ENCODE peak calls at places on chromosomes 16 and 17, in six cellular contexts. O is HL-60, R is heart right ventricle, N is hepatocyte, B is lower lobe of right lung, A is small intestine. C is an unnamed sample.

GRCh38 chr17:8791910-8792270 is 7.3 kb downstream of the MFSD6L start:
- DNase-seq in O (no peak), R (no peak), A (no peak), B (no peak), N (no peak), C (no peak)

GRCh38 chr17:64281962-64282752 is 19.1 kb upstream of the TEX2 start:
- DNase-seq in R (peak), N (peak), B (peak), O (peak), A (peak), C (peak)

GRCh38 chr17:47232465-47232864 is 21.2 kb upstream of the ITGB3 start:
- DNase-seq in B (no peak), R (no peak), A (no peak), O (no peak), N (no peak), C (no peak)

GRCh38 chr17:19876524-19877161 is 8.9 kb upstream of the ULK2 start:
- DNase-seq in B (peak), O (no peak), A (no peak), N (no peak), R (peak), C (peak)

GRCh38 chr17:64505320-64506200 is 529 bp downstream of the DDX5 start:
- DNase-seq in O (peak), N (peak), A (peak), R (peak), B (peak), C (peak)

GRCh38 chr17:57256708-57257112 is 387 bp downstream of the MSI2 start:
- DNase-seq in O (no peak), B (peak), N (peak), A (peak), R (no peak), C (no peak)

GRCh38 chr17:78653382-78653781 is 76.2 kb upstream of the DNAH17 start:
- DNase-seq in N (no peak), O (no peak), A (no peak), B (no peak), R (no peak), C (no peak)

GRCh38 chr17:65155622-65156021 is 18.5 kb downstream of the RGS9 start:
- DNase-seq in A (no peak), O (no peak), B (no peak), N (no peak), R (no peak), C (no peak)

GRCh38 chr17:27807567-27808470 is 7.5 kb upstream of the NOS2 start:
- DNase-seq in B (no peak), O (no peak), N (peak), A (peak), R (no peak), C (no peak)

GRCh38 chr16:86874141-86874540 is 295.8 kb downstream of the FOXL1 start:
- DNase-seq in N (peak), R (no peak), A (peak), B (no peak), O (no peak), C (no peak)

GRCh38 chr17:15106540-15106939 is 158.6 kb downstream of the PMP22 start:
- DNase-seq in B (no peak), O (no peak), A (no peak), N (peak), R (no peak), C (no peak)

GRCh38 chr16:66801320-66802105 is at the start of gene TERB1:
- DNase-seq in N (no peak), O (no peak), B (no peak), R (no peak), A (no peak), C (no peak)

GRCh38 chr16:50627419-50627818 is 53.7 kb downstream of the SNX20 start:
- DNase-seq in A (peak), R (peak), O (no peak), B (no peak), N (peak), C (no peak)

GRCh38 chr17:63082273-63082861 is 116.3 kb downstream of the TANC2 start:
- DNase-seq in B (no peak), O (no peak), R (no peak), A (peak), N (peak), C (no peak)

GRCh38 chr17:1294157-1294717 is 14.8 kb downstream of the TRARG1 start:
- DNase-seq in R (no peak), A (peak), B (no peak), O (no peak), N (no peak), C (no peak)

GRCh38 chr17:57553991-57554825 is 190.9 kb downstream of the CCDC182 start:
- DNase-seq in R (no peak), B (peak), A (no peak), N (peak), O (no peak), C (no peak)

GRCh38 chr16:68287276-68288251 is 23.2 kb downstream of the SLC7A6OS start:
- DNase-seq in O (no peak), N (no peak), R (peak), A (no peak), B (no peak), C (no peak)

GRCh38 chr17:42980274-42980765 is at the start of gene RUNDC1:
- DNase-seq in N (peak), A (peak), O (peak), B (peak), R (peak), C (peak)

GRCh38 chr17:4175921-4176802 is 33.2 kb downstream of the CYB5D2 start:
- DNase-seq in R (no peak), B (no peak), O (no peak), N (no peak), A (peak), C (no peak)

GRCh38 chr16:70694517-70695218 is 8.8 kb upstream of the MTSS2 start:
- DNase-seq in O (no peak), R (peak), A (no peak), B (no peak), N (no peak), C (no peak)

GRCh38 chr17:81566461-81567126 is 14.4 kb upstream of the FAAP100 start:
- DNase-seq in B (no peak), A (peak), O (no peak), R (peak), N (peak), C (peak)

GRCh38 chr17:60750645-60751044 is 73.0 kb downstream of the BCAS3 start:
- DNase-seq in B (no peak), R (no peak), A (no peak), O (no peak), N (no peak), C (no peak)

GRCh38 chr16:4561565-4561964 is 5.4 kb downstream of the C16orf96 start:
- DNase-seq in A (no peak), R (no peak), O (no peak), B (no peak), N (no peak), C (no peak)

GRCh38 chr17:81429353-81429774 is 34.1 kb downstream of the BAHCC1 start:
- DNase-seq in N (peak), O (no peak), A (peak), R (peak), B (peak), C (peak)

GRCh38 chr17:67637901-67638641 is 79.7 kb upstream of the NOL11 start:
- DNase-seq in B (peak), N (no peak), O (no peak), R (no peak), A (peak), C (no peak)

GRCh38 chr16:24668481-24669001 is 60.9 kb upstream of the TNRC6A start:
- DNase-seq in N (no peak), R (no peak), B (no peak), A (no peak), O (no peak), C (no peak)

GRCh38 chr17:78401891-78402290 is 23.4 kb downstream of the PGS1 start:
- DNase-seq in O (no peak), N (no peak), A (no peak), B (no peak), R (peak), C (no peak)

GRCh38 chr16:78563905-78564304 is 464.5 kb downstream of the WWOX start:
- DNase-seq in O (no peak), B (no peak), A (no peak), N (no peak), R (peak), C (no peak)

GRCh38 chr17:21161498-21162393 is 35.0 kb downstream of the DHRS7B start:
- DNase-seq in N (no peak), R (no peak), B (no peak), O (no peak), A (no peak), C (no peak)

GRCh38 chr17:21164226-21165019 is 37.7 kb downstream of the DHRS7B start:
- DNase-seq in O (no peak), N (no peak), A (no peak), R (no peak), B (no peak), C (no peak)

GRCh38 chr17:21163101-21163500 is 36.3 kb downstream of the DHRS7B start:
- DNase-seq in O (no peak), R (no peak), A (no peak), B (no peak), N (no peak), C (no peak)

GRCh38 chr17:21160401-21160800 is 33.6 kb downstream of the DHRS7B start:
- DNase-seq in R (no peak), O (no peak), B (no peak), A (no peak), N (no peak), C (no peak)

GRCh38 chr17:21162394-21162775 is 35.6 kb downstream of the DHRS7B start:
- DNase-seq in A (no peak), N (no peak), R (no peak), O (no peak), B (no peak), C (no peak)
- H3K4me3 ChIP-seq in A (no peak), N (no peak), R (no peak), O (no peak), B (no peak), C (no peak)

GRCh38 chr17:39097159-39097519 is 54.3 kb downstream of the PLXDC1 start:
- DNase-seq in B (no peak), N (no peak), O (no peak), A (no peak), R (no peak), C (no peak)

GRCh38 chr17:39095309-39095686 is 56.1 kb downstream of the PLXDC1 start:
- DNase-seq in N (no peak), O (no peak), A (no peak), R (no peak), B (no peak), C (no peak)

GRCh38 chr17:39094607-39095308 is 56.7 kb downstream of the PLXDC1 start:
- DNase-seq in B (no peak), N (no peak), R (no peak), O (no peak), A (peak), C (no peak)

GRCh38 chr17:39097537-39097936 is 53.9 kb downstream of the PLXDC1 start:
- DNase-seq in O (no peak), B (no peak), A (no peak), R (no peak), N (no peak), C (no peak)

GRCh38 chr17:39096435-39097158 is 54.8 kb downstream of the PLXDC1 start:
- DNase-seq in R (no peak), O (peak), B (no peak), N (no peak), A (peak), C (no peak)
- H3K27ac ChIP-seq in R (peak), O (peak), B (peak), N (no peak), A (peak), C (no peak)

DNA sequence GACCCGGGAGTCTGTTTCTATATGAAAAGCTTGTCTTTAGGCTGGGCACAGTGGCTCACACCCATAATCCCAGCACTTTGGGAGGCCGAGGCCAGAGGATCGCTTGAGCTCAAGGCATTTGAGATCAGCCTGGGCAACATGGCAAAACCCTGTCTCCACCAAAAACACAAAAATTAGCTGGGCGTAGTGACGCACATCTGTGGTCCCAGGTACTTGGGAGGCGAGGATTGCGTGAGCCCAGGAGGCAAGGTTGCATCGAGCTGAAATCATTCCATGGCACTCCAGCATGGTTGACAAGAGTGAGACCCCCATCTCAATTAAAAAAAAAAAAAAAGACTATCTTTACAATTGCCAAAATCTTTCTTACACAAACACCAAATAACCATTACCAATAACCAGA is 22.7 kb upstream of the RFFL start:
- DNase-seq in A (no peak), O (no peak), R (no peak), B (no peak), N (no peak), C (no peak)
- H3K4me3 ChIP-seq in A (no peak), O (no peak), R (no peak), B (no peak), N (no peak), C (no peak)

DNA sequence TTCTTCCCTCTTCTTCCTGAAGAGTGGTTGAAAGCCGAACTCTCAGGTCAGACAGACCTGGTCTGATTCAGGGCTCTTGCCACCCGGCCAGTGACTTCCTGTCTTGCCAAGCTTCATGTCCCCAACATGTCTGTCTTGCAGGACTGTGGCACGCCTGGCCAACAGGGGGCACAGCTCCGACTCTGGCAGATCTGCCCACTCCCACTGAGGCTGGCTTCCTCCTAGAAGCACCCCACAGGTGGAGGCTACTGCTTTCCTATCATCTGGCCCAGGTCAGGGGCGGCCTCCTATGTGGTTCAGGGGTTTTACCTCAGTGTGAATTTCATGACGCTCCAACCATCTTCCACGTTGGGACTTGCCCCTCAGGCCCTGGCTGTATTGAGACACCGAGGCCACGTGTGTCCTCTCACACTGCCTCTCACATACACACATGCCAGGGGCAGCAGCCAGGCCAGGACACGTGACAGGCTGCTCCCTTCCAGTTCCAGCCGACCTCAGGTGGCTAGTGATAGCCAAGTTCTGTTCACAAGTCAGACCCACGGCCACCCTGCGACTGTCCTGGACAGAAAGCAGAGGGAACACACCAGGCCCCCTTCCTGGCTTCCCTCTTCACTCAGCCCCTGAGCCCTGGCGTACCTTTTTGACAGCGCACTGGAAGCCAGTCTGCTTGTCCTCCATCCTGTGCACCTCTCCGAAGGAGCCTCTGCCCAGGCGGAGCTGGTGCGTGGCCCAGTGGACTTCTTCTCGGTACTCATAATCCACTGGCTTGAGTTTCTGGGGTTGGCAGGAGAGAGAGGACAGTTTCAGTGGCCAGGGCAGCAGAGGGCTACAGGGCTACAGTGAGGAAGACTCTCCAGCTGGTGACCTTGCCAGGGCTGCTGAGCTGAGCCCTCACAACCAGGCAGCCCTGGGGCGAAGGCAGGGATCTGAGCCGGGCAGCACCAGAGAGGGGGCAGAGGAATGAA is 22.6 kb upstream of the SPATA32 start:
- DNase-seq in A (no peak), B (no peak), O (no peak), R (peak), N (no peak), C (peak)
- H3K27ac ChIP-seq in A (no peak), B (no peak), O (no peak), R (peak), N (no peak), C (no peak)